ENCODE peak calls at places on chromosomes 11 and 22, in seven cellular contexts. One of them, this sample, is unnamed.

GRCh38 chr22:40635008-40635939 is 1.2 kb downstream of the MRTFA start:
- DNase-seq in HCT116: no peak
- DNase-seq in cardiac muscle cell: no peak
- DNase-seq in A549: no peak
- DNase-seq in hepatocyte: no peak
- DNase-seq in heart right ventricle: no peak
- DNase-seq in SK-N-SH: no peak
- DNase-seq in this sample: no peak

GRCh38 chr22:32053165-32053755 is 10.2 kb downstream of the SLC5A1 start:
- DNase-seq in hepatocyte: no peak
- DNase-seq in cardiac muscle cell: no peak
- DNase-seq in A549: no peak
- DNase-seq in heart right ventricle: no peak
- DNase-seq in HCT116: no peak
- DNase-seq in SK-N-SH: no peak
- DNase-seq in this sample: no peak

GRCh38 chr11:35661539-35661938 is 1.0 kb upstream of the TRIM44 start:
- DNase-seq in SK-N-SH: no peak
- DNase-seq in cardiac muscle cell: no peak
- DNase-seq in heart right ventricle: no peak
- DNase-seq in A549: no peak
- DNase-seq in HCT116: no peak
- DNase-seq in hepatocyte: no peak
- DNase-seq in this sample: no peak

GRCh38 chr11:18697581-18697980 is 998 bp upstream of the TMEM86A start:
- DNase-seq in heart right ventricle: no peak
- DNase-seq in SK-N-SH: no peak
- DNase-seq in cardiac muscle cell: no peak
- DNase-seq in hepatocyte: no peak
- DNase-seq in A549: no peak
- DNase-seq in HCT116: no peak
- DNase-seq in this sample: no peak

GRCh38 chr11:123430736-123431356 is 777 bp downstream of the GRAMD1B start:
- DNase-seq in SK-N-SH: no peak
- DNase-seq in A549: peak; percentile 72
- DNase-seq in cardiac muscle cell: peak; percentile 57
- DNase-seq in HCT116: no peak
- DNase-seq in heart right ventricle: peak; percentile 54
- DNase-seq in hepatocyte: peak; percentile 45
- DNase-seq in this sample: peak; percentile 69

GRCh38 chr22:43681724-43682360 is 130.3 kb downstream of the EFCAB6 start:
- DNase-seq in SK-N-SH: no peak
- DNase-seq in heart right ventricle: no peak
- DNase-seq in hepatocyte: no peak
- DNase-seq in HCT116: no peak
- DNase-seq in A549: no peak
- DNase-seq in cardiac muscle cell: no peak
- DNase-seq in this sample: no peak

GRCh38 chr11:108341654-108342053 is 118.8 kb downstream of the ATM start:
- DNase-seq in heart right ventricle: no peak
- DNase-seq in HCT116: no peak
- DNase-seq in hepatocyte: no peak
- DNase-seq in A549: no peak
- DNase-seq in cardiac muscle cell: no peak
- DNase-seq in SK-N-SH: no peak
- DNase-seq in this sample: no peak

GRCh38 chr11:94519478-94520084 is 7.3 kb downstream of the C11orf97 start:
- DNase-seq in HCT116: peak; percentile 19
- DNase-seq in cardiac muscle cell: peak; percentile 56
- DNase-seq in A549: no peak
- DNase-seq in hepatocyte: peak; percentile 52
- DNase-seq in heart right ventricle: no peak
- DNase-seq in SK-N-SH: peak; percentile 38
- DNase-seq in this sample: no peak

GRCh38 chr11:61589961-61590360 is 9.1 kb upstream of the SYT7 start:
- DNase-seq in SK-N-SH: no peak
- DNase-seq in cardiac muscle cell: no peak
- DNase-seq in hepatocyte: no peak
- DNase-seq in HCT116: no peak
- DNase-seq in A549: no peak
- DNase-seq in heart right ventricle: no peak
- DNase-seq in this sample: no peak

GRCh38 chr11:116732740-116733385 is 39.9 kb downstream of the BUD13 start:
- DNase-seq in HCT116: peak; percentile 45
- DNase-seq in SK-N-SH: peak; percentile 86
- DNase-seq in cardiac muscle cell: peak; percentile 82
- DNase-seq in A549: peak; percentile 62
- DNase-seq in heart right ventricle: peak; percentile 45
- DNase-seq in hepatocyte: peak; percentile 84
- DNase-seq in this sample: peak; percentile 59

GRCh38 chr11:19218216-19218615 is 16.4 kb upstream of the CSRP3 start:
- DNase-seq in cardiac muscle cell: no peak
- DNase-seq in heart right ventricle: no peak
- DNase-seq in SK-N-SH: no peak
- DNase-seq in A549: no peak
- DNase-seq in hepatocyte: no peak
- DNase-seq in HCT116: no peak
- DNase-seq in this sample: peak; percentile 6

GRCh38 chr11:103420593-103420992 is 311.4 kb downstream of the DYNC2H1 start:
- DNase-seq in heart right ventricle: no peak
- DNase-seq in SK-N-SH: no peak
- DNase-seq in cardiac muscle cell: no peak
- DNase-seq in hepatocyte: no peak
- DNase-seq in A549: no peak
- DNase-seq in HCT116: no peak
- DNase-seq in this sample: no peak

GRCh38 chr11:111000400-111001090 is 245.0 kb upstream of the POU2AF2 start:
- DNase-seq in heart right ventricle: no peak
- DNase-seq in HCT116: no peak
- DNase-seq in cardiac muscle cell: no peak
- DNase-seq in A549: no peak
- DNase-seq in hepatocyte: no peak
- DNase-seq in SK-N-SH: peak; percentile 6
- DNase-seq in this sample: no peak

GRCh38 chr22:41052661-41053490 is 39.5 kb upstream of the EP300 start:
- DNase-seq in hepatocyte: peak; percentile 57
- DNase-seq in heart right ventricle: no peak
- DNase-seq in cardiac muscle cell: no peak
- DNase-seq in SK-N-SH: no peak
- DNase-seq in HCT116: no peak
- DNase-seq in A549: no peak
- DNase-seq in this sample: peak; percentile 57

GRCh38 chr11:18791175-18792065 is at the start of gene PTPN5:
- DNase-seq in HCT116: no peak
- DNase-seq in hepatocyte: no peak
- DNase-seq in SK-N-SH: peak; percentile 66
- DNase-seq in cardiac muscle cell: peak; percentile 48
- DNase-seq in A549: peak; percentile 34
- DNase-seq in heart right ventricle: no peak
- DNase-seq in this sample: no peak

GRCh38 chr22:17930455-17931313 is 93.7 kb downstream of the MICAL3 start:
- DNase-seq in hepatocyte: no peak
- DNase-seq in HCT116: no peak
- DNase-seq in cardiac muscle cell: no peak
- DNase-seq in heart right ventricle: no peak
- DNase-seq in A549: no peak
- DNase-seq in SK-N-SH: no peak
- DNase-seq in this sample: no peak

GRCh38 chr11:16895306-16895705 is 118.9 kb downstream of the PLEKHA7 start:
- DNase-seq in SK-N-SH: no peak
- DNase-seq in heart right ventricle: no peak
- DNase-seq in hepatocyte: no peak
- DNase-seq in cardiac muscle cell: no peak
- DNase-seq in A549: no peak
- DNase-seq in HCT116: no peak
- DNase-seq in this sample: no peak

GRCh38 chr11:79087238-79087956 is 353.4 kb downstream of the TENM4 start:
- DNase-seq in SK-N-SH: peak; percentile 40
- DNase-seq in cardiac muscle cell: peak; percentile 68
- DNase-seq in HCT116: no peak
- DNase-seq in hepatocyte: peak; percentile 30
- DNase-seq in heart right ventricle: no peak
- DNase-seq in A549: peak; percentile 86
- DNase-seq in this sample: no peak

GRCh38 chr11:79086056-79086455 is 354.8 kb downstream of the TENM4 start:
- DNase-seq in SK-N-SH: no peak
- DNase-seq in hepatocyte: no peak
- DNase-seq in A549: no peak
- DNase-seq in heart right ventricle: no peak
- DNase-seq in cardiac muscle cell: no peak
- DNase-seq in HCT116: no peak
- DNase-seq in this sample: no peak

GRCh38 chr11:79090191-79090590 is 350.6 kb downstream of the TENM4 start:
- DNase-seq in SK-N-SH: no peak
- DNase-seq in hepatocyte: no peak
- DNase-seq in HCT116: no peak
- DNase-seq in A549: no peak
- DNase-seq in cardiac muscle cell: no peak
- DNase-seq in heart right ventricle: no peak
- DNase-seq in this sample: no peak

GRCh38 chr11:79088967-79089366 is 351.9 kb downstream of the TENM4 start:
- DNase-seq in SK-N-SH: no peak
- DNase-seq in cardiac muscle cell: no peak
- DNase-seq in A549: no peak
- DNase-seq in hepatocyte: no peak
- DNase-seq in heart right ventricle: no peak
- DNase-seq in HCT116: no peak
- DNase-seq in this sample: no peak

DNA sequence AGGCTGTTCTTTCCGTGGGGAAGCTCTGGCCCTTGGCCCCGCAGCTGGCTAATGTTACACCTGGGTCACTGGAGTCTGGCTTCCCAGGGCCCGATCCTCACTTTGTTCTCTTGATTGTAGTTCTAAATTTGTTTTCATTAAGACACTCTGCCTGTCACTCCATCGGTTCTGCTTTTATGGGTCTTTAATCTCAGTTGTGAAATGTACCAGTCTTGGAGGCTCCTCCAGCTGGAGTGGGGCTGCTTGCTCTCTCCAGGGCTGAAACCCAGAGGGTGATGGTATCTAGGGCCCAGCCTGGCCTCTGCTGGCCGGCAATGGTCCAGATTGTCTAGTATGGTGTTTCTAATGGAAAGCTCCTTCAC is 352.9 kb downstream of the TENM4 start:
- DNase-seq in SK-N-SH: peak; percentile 50
- DNase-seq in cardiac muscle cell: peak; percentile 32
- DNase-seq in heart right ventricle: no peak
- DNase-seq in HCT116: no peak
- DNase-seq in A549: no peak
- DNase-seq in hepatocyte: peak; percentile 48
- DNase-seq in this sample: peak; percentile 73
- TF ChIP-seq CTCF in SK-N-SH: peak; percentile 34
- TF ChIP-seq CTCF in cardiac muscle cell: peak; percentile 16
- TF ChIP-seq CTCF in heart right ventricle: no peak
- TF ChIP-seq CTCF in HCT116: no peak
- TF ChIP-seq CTCF in A549: no peak
- TF ChIP-seq CTCF in hepatocyte: peak; percentile 25
- TF ChIP-seq CTCF in this sample: peak; percentile 20

GRCh38 chr22:50700387-50701075 is 27.9 kb downstream of the SHANK3 start:
- DNase-seq in cardiac muscle cell: no peak
- DNase-seq in hepatocyte: peak; percentile 82
- DNase-seq in SK-N-SH: no peak
- DNase-seq in heart right ventricle: no peak
- DNase-seq in HCT116: no peak
- DNase-seq in A549: no peak
- DNase-seq in this sample: no peak

GRCh38 chr22:50699001-50699753 is 26.6 kb downstream of the SHANK3 start:
- DNase-seq in heart right ventricle: no peak
- DNase-seq in A549: no peak
- DNase-seq in cardiac muscle cell: no peak
- DNase-seq in HCT116: no peak
- DNase-seq in hepatocyte: no peak
- DNase-seq in SK-N-SH: no peak
- DNase-seq in this sample: no peak

GRCh38 chr22:50698546-50698945 is 25.9 kb downstream of the SHANK3 start:
- DNase-seq in hepatocyte: no peak
- DNase-seq in A549: no peak
- DNase-seq in cardiac muscle cell: no peak
- DNase-seq in SK-N-SH: no peak
- DNase-seq in HCT116: no peak
- DNase-seq in heart right ventricle: no peak
- DNase-seq in this sample: no peak

GRCh38 chr22:50701076-50701419 is 28.4 kb downstream of the SHANK3 start:
- DNase-seq in A549: no peak
- DNase-seq in cardiac muscle cell: no peak
- DNase-seq in HCT116: no peak
- DNase-seq in SK-N-SH: no peak
- DNase-seq in hepatocyte: no peak
- DNase-seq in heart right ventricle: no peak
- DNase-seq in this sample: no peak

GRCh38 chr22:50699754-50700386 is 27.2 kb downstream of the SHANK3 start:
- DNase-seq in SK-N-SH: no peak
- DNase-seq in cardiac muscle cell: peak; percentile 46
- DNase-seq in HCT116: no peak
- DNase-seq in A549: no peak
- DNase-seq in heart right ventricle: no peak
- DNase-seq in hepatocyte: peak; percentile 49
- DNase-seq in this sample: no peak
- H3K4me1 ChIP-seq in SK-N-SH: no peaks in the 10 kb centered on the region
- H3K4me1 ChIP-seq in cardiac muscle cell: no peaks in the 10 kb centered on the region
- H3K4me1 ChIP-seq in HCT116: peaks cover 10% of the 10 kb centered on the region
- H3K4me1 ChIP-seq in A549: peaks cover 3% of the 10 kb centered on the region
- H3K4me1 ChIP-seq in heart right ventricle: peaks cover 17% of the 10 kb centered on the region
- H3K4me1 ChIP-seq in hepatocyte: peaks cover 13% of the 10 kb centered on the region
- H3K4me1 ChIP-seq in this sample: peaks cover 15% of the 10 kb centered on the region

GRCh38 chr11:88480217-88480616 is 142.7 kb upstream of the CTSC start:
- DNase-seq in heart right ventricle: no peak
- DNase-seq in hepatocyte: no peak
- DNase-seq in SK-N-SH: no peak
- DNase-seq in HCT116: no peak
- DNase-seq in cardiac muscle cell: no peak
- DNase-seq in A549: no peak
- DNase-seq in this sample: no peak

GRCh38 chr11:88489030-88489429 is 151.5 kb upstream of the CTSC start:
- DNase-seq in hepatocyte: no peak
- DNase-seq in HCT116: no peak
- DNase-seq in A549: no peak
- DNase-seq in cardiac muscle cell: no peak
- DNase-seq in heart right ventricle: no peak
- DNase-seq in SK-N-SH: no peak
- DNase-seq in this sample: no peak

GRCh38 chr11:88487646-88488045 is 150.1 kb upstream of the CTSC start:
- DNase-seq in hepatocyte: no peak
- DNase-seq in HCT116: no peak
- DNase-seq in SK-N-SH: no peak
- DNase-seq in heart right ventricle: no peak
- DNase-seq in cardiac muscle cell: no peak
- DNase-seq in A549: no peak
- DNase-seq in this sample: no peak

GRCh38 chr11:88482871-88483301 is 145.3 kb upstream of the CTSC start:
- DNase-seq in SK-N-SH: no peak
- DNase-seq in hepatocyte: no peak
- DNase-seq in HCT116: no peak
- DNase-seq in heart right ventricle: no peak
- DNase-seq in A549: no peak
- DNase-seq in cardiac muscle cell: no peak
- DNase-seq in this sample: no peak

GRCh38 chr11:88484873-88485621 is 147.5 kb upstream of the CTSC start:
- DNase-seq in HCT116: peak; percentile 45
- DNase-seq in cardiac muscle cell: peak; percentile 52
- DNase-seq in hepatocyte: peak; percentile 49
- DNase-seq in A549: peak; percentile 58
- DNase-seq in heart right ventricle: no peak
- DNase-seq in SK-N-SH: peak; percentile 37
- DNase-seq in this sample: no peak
- TF ChIP-seq CTCF in HCT116: peak; percentile 82
- TF ChIP-seq CTCF in cardiac muscle cell: peak; percentile 79
- TF ChIP-seq CTCF in hepatocyte: peak; percentile 41
- TF ChIP-seq CTCF in A549: peak; percentile 40
- TF ChIP-seq CTCF in heart right ventricle: peak; percentile 14
- TF ChIP-seq CTCF in SK-N-SH: peak; percentile 76
- TF ChIP-seq CTCF in this sample: peak; percentile 39

GRCh38 chr22:25085156-25085555 is 114.5 kb upstream of the CRYBB3 start:
- DNase-seq in hepatocyte: no peak
- DNase-seq in A549: no peak
- DNase-seq in heart right ventricle: no peak
- DNase-seq in cardiac muscle cell: no peak
- DNase-seq in SK-N-SH: no peak
- DNase-seq in HCT116: no peak
- DNase-seq in this sample: no peak
- H3K4me1 ChIP-seq in hepatocyte: peaks cover 7% of the 10 kb centered on the region
- H3K4me1 ChIP-seq in A549: peaks cover 7% of the 10 kb centered on the region
- H3K4me1 ChIP-seq in heart right ventricle: peaks cover 31% of the 10 kb centered on the region
- H3K4me1 ChIP-seq in cardiac muscle cell: no peaks in the 10 kb centered on the region
- H3K4me1 ChIP-seq in SK-N-SH: no peaks in the 10 kb centered on the region
- H3K4me1 ChIP-seq in HCT116: no peaks in the 10 kb centered on the region
- H3K4me1 ChIP-seq in this sample: peaks cover 25% of the 10 kb centered on the region